ENCODE peak calls at places on chromosome 20, in seven cellular contexts. One of them, this sample, is unnamed.

GRCh38 chr20:23143098-23143497 is 57.0 kb upstream of the CD93 start:
- DNase-seq in sigmoid colon: peak
- DNase-seq in HCT116: peak
- DNase-seq in stomach: peak
- DNase-seq in breast epithelium: no peak
- DNase-seq in GM12878: no peak
- DNase-seq in esophagus muscularis mucosa: no peak
- DNase-seq in this sample: no peak

GRCh38 chr20:59825944-59826759 is 107.3 kb downstream of the SYCP2 start:
- DNase-seq in breast epithelium: no peak
- DNase-seq in HCT116: no peak
- DNase-seq in stomach: peak
- DNase-seq in GM12878: no peak
- DNase-seq in sigmoid colon: no peak
- DNase-seq in esophagus muscularis mucosa: peak
- DNase-seq in this sample: no peak

GRCh38 chr20:63224272-63225081 is 8.5 kb upstream of the YTHDF1 start:
- DNase-seq in HCT116: no peak
- DNase-seq in sigmoid colon: peak
- DNase-seq in breast epithelium: no peak
- DNase-seq in esophagus muscularis mucosa: no peak
- DNase-seq in GM12878: no peak
- DNase-seq in stomach: peak
- DNase-seq in this sample: no peak

GRCh38 chr20:23083553-23084220 is 2.4 kb downstream of the CD93 start:
- DNase-seq in HCT116: no peak
- DNase-seq in esophagus muscularis mucosa: no peak
- DNase-seq in sigmoid colon: no peak
- DNase-seq in GM12878: no peak
- DNase-seq in stomach: no peak
- DNase-seq in breast epithelium: no peak
- DNase-seq in this sample: no peak

GRCh38 chr20:62924567-62925419 is 1.5 kb downstream of the DIDO1 start:
- DNase-seq in HCT116: no peak
- DNase-seq in esophagus muscularis mucosa: no peak
- DNase-seq in GM12878: no peak
- DNase-seq in sigmoid colon: no peak
- DNase-seq in breast epithelium: peak
- DNase-seq in stomach: no peak
- DNase-seq in this sample: no peak

GRCh38 chr20:58025233-58025632 is 203.2 kb downstream of the ANKRD60 start:
- DNase-seq in HCT116: no peak
- DNase-seq in GM12878: no peak
- DNase-seq in breast epithelium: peak
- DNase-seq in stomach: no peak
- DNase-seq in sigmoid colon: no peak
- DNase-seq in esophagus muscularis mucosa: no peak
- DNase-seq in this sample: no peak

GRCh38 chr20:24948939-24949679 is at the start of gene CST7:
- DNase-seq in sigmoid colon: peak
- DNase-seq in HCT116: no peak
- DNase-seq in breast epithelium: no peak
- DNase-seq in GM12878: peak
- DNase-seq in stomach: peak
- DNase-seq in esophagus muscularis mucosa: no peak
- DNase-seq in this sample: no peak

GRCh38 chr20:51500936-51501335 is 41.6 kb downstream of the NFATC2 start:
- DNase-seq in HCT116: no peak
- DNase-seq in sigmoid colon: no peak
- DNase-seq in GM12878: no peak
- DNase-seq in breast epithelium: no peak
- DNase-seq in esophagus muscularis mucosa: no peak
- DNase-seq in stomach: no peak
- DNase-seq in this sample: no peak

GRCh38 chr20:3045042-3045815 is 623 bp upstream of the MRPS26 start:
- DNase-seq in GM12878: no peak
- DNase-seq in breast epithelium: peak
- DNase-seq in HCT116: no peak
- DNase-seq in stomach: peak
- DNase-seq in esophagus muscularis mucosa: peak
- DNase-seq in sigmoid colon: peak
- DNase-seq in this sample: peak

DNA sequence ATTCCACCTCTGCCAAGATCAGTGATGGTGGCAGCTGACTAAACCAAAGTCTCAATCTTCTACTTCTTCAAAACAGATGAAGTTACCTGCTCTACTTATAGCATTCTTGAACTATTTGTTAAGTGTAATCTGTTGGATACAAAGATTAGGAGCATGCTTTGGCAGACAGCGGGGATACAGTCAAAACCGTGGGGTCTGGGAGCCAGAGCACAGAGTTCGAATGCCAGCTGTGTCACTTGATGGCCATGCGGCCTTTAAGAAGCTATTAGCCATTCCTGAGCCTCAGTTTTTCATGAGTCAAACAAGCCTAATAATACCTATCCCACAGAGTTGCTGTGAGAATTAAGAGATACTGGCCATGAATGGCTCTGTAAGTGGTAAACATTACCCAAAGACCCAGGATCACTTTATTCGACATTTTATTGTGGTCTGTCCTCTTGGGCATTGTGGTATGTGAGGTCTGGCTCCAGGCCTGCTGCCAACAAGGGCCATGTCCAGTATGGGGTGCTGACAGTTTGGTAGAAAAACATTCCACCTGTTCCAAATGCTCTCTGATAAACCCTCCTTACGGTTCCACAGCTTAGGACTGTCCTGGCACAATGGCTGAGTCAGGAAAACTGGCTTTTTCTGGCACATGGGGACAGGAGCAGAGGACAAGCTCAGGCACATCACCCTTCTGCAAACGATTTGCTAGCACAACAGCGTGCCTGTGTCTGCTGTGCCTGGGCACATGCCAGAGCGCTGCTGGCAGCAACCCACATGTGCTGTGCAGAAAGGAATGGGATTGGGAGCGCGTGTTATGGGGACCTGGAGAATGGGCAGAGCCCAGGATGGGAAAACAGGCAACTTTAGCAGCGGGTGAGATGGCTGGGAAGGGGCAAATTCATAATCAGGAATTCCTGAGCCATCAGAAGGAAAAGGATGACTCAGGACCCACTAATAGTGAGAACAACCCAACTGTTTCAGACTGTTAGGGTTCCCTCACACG is 15.7 kb upstream of the FAM83C start:
- DNase-seq in GM12878: no peak
- DNase-seq in HCT116: no peak
- DNase-seq in breast epithelium: peak
- DNase-seq in sigmoid colon: peak
- DNase-seq in esophagus muscularis mucosa: no peak
- DNase-seq in stomach: peak
- DNase-seq in this sample: no peak
- TF ChIP-seq POLR2AphosphoS5 in GM12878: no peak
- TF ChIP-seq POLR2AphosphoS5 in HCT116: no peak
- TF ChIP-seq POLR2AphosphoS5 in breast epithelium: no peak
- TF ChIP-seq POLR2AphosphoS5 in sigmoid colon: peak
- TF ChIP-seq POLR2AphosphoS5 in esophagus muscularis mucosa: peak
- TF ChIP-seq POLR2AphosphoS5 in stomach: peak
- TF ChIP-seq POLR2AphosphoS5 in this sample: no peak

GRCh38 chr20:49969234-49969633 is 13.5 kb upstream of the SNAI1 start:
- DNase-seq in breast epithelium: no peak
- DNase-seq in GM12878: no peak
- DNase-seq in HCT116: no peak
- DNase-seq in sigmoid colon: peak
- DNase-seq in esophagus muscularis mucosa: no peak
- DNase-seq in stomach: no peak
- DNase-seq in this sample: no peak

GRCh38 chr20:49973964-49974363 is 8.8 kb upstream of the SNAI1 start:
- DNase-seq in sigmoid colon: no peak
- DNase-seq in GM12878: no peak
- DNase-seq in esophagus muscularis mucosa: no peak
- DNase-seq in HCT116: no peak
- DNase-seq in breast epithelium: no peak
- DNase-seq in stomach: no peak
- DNase-seq in this sample: no peak

GRCh38 chr20:49969946-49970345 is 12.8 kb upstream of the SNAI1 start:
- DNase-seq in GM12878: no peak
- DNase-seq in breast epithelium: no peak
- DNase-seq in stomach: no peak
- DNase-seq in sigmoid colon: no peak
- DNase-seq in HCT116: no peak
- DNase-seq in esophagus muscularis mucosa: no peak
- DNase-seq in this sample: no peak

GRCh38 chr20:49965781-49966304 is 16.9 kb upstream of the SNAI1 start:
- DNase-seq in esophagus muscularis mucosa: no peak
- DNase-seq in GM12878: no peak
- DNase-seq in stomach: no peak
- DNase-seq in breast epithelium: no peak
- DNase-seq in sigmoid colon: peak
- DNase-seq in HCT116: no peak
- DNase-seq in this sample: no peak

GRCh38 chr20:49970498-49970897 is 12.3 kb upstream of the SNAI1 start:
- DNase-seq in breast epithelium: no peak
- DNase-seq in GM12878: no peak
- DNase-seq in stomach: no peak
- DNase-seq in esophagus muscularis mucosa: no peak
- DNase-seq in HCT116: no peak
- DNase-seq in sigmoid colon: no peak
- DNase-seq in this sample: no peak
- TF ChIP-seq POLR2A in breast epithelium: no peak
- TF ChIP-seq POLR2A in GM12878: no peak
- TF ChIP-seq POLR2A in stomach: no peak
- TF ChIP-seq POLR2A in esophagus muscularis mucosa: no peak
- TF ChIP-seq POLR2A in HCT116: no peak
- TF ChIP-seq POLR2A in sigmoid colon: no peak
- TF ChIP-seq POLR2A in this sample: no peak

DNA sequence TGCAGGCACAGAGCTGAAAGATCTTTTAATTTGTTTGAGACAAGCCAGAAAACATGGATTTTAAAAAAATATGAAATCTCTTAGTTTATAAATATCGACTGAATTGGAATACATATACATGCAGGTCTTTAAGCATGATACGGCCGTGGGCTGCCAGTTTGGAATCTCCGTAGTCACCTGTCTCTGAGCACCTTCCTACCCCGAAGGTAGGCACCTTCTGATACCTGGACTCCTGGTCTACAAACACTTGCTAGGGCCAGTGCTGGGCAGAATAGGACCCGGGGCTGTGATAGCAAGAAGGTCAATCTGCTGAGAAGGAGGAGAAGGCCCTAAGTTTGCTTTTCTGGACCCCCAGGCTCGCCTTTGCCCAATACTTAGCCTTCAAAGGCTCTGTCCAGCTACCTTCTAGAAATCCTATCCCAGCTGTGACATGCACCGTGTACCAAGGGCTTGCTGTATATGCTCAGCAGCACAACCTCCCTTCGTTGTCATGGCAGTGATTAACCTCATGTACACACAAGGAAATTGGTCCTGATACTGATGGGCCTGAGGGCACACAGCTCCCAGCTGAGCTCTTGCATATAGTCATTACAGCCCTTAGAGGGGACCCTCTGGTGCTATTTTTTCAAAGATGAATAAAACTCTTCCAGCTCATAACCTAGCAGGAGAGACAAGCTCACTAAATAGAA is 17.6 kb downstream of the SNPH start:
- DNase-seq in HCT116: no peak
- DNase-seq in stomach: no peak
- DNase-seq in breast epithelium: no peak
- DNase-seq in esophagus muscularis mucosa: no peak
- DNase-seq in sigmoid colon: peak
- DNase-seq in GM12878: no peak
- DNase-seq in this sample: no peak
- TF ChIP-seq POLR2AphosphoS5 in HCT116: no peak
- TF ChIP-seq POLR2AphosphoS5 in stomach: no peak
- TF ChIP-seq POLR2AphosphoS5 in breast epithelium: no peak
- TF ChIP-seq POLR2AphosphoS5 in esophagus muscularis mucosa: no peak
- TF ChIP-seq POLR2AphosphoS5 in sigmoid colon: no peak
- TF ChIP-seq POLR2AphosphoS5 in GM12878: no peak
- TF ChIP-seq POLR2AphosphoS5 in this sample: no peak

DNA sequence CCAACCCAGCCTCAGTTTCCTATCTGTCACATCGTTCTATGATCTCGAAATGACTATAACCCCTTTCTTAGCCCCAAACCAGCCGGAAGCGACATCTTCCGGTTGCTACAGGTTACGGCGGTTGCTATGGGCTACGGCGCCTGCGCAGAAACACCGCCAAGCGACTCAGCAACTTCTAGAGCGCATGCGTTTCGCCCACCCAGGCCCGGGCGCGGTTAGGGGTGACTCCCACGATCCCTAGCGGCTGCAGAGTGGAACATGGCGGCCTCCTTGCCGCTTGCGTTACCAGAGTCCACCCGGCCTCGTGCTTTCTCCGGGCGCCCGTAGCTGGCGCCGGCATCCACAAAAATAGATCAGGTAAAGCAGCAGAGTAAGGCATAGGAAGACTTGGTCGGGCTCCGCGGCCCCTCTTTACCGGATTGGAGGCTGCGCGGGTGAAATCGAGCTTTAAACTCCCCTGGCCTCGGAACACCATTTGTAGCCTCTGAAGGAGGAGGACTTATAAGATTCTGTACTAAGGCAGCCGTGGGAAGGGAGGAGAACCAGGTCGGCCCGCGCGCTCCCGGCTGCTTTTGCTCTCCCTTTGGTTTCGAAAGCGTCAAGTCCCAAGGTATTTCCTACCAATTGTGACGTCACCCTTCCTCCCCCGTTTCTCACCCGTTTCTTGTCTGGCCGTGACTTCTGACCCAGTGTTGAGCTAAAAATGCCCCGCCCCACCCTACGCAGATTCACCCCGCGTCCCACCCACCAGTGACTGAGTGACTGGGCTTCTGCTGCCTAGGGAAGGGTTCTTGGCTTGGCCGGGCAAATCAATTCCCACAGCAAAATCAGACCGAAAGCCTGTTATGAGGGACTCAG is 3.5 kb downstream of the SDCBP2 start:
- DNase-seq in GM12878: peak
- DNase-seq in HCT116: peak
- DNase-seq in sigmoid colon: peak
- DNase-seq in esophagus muscularis mucosa: peak
- DNase-seq in stomach: peak
- DNase-seq in breast epithelium: peak
- DNase-seq in this sample: peak
- TF ChIP-seq POLR2A in GM12878: peak
- TF ChIP-seq POLR2A in HCT116: peak
- TF ChIP-seq POLR2A in sigmoid colon: peak
- TF ChIP-seq POLR2A in esophagus muscularis mucosa: peak
- TF ChIP-seq POLR2A in stomach: peak
- TF ChIP-seq POLR2A in breast epithelium: peak
- TF ChIP-seq POLR2A in this sample: peak

This sample was measured in GM12892.